ENCODE peak calls at places on chromosomes 1 and 21, in seven cellular contexts. C is activated T-helper 1 cell treated with anti-CD3 and anti-CD28 coated beads, Interleukin-2, amount 50 U/mL, for 16 hours; U is astrocyte of the hippocampus; J is activated naive CD4-positive, alpha-beta T cell; Q is activated CD4-positive, alpha-beta T cell treated with anti-CD3 and anti-CD28 coated beads, Interleukin-2, amount 50 U/mL, for 48 hours; O is heart left ventricle; K is A549. R is an unnamed sample.

GRCh38 chr1:202270871-202271326 is 70.8 kb downstream of the UBE2T start:
- DNase-seq in C (no peak), U (peak), J (no peak), Q (no peak), O (no peak), K (no peak), R (no peak)

GRCh38 chr1:92934395-92935378 is 26.6 kb downstream of the DIPK1A start:
- DNase-seq in C (no peak), U (peak), J (no peak), Q (no peak), O (peak), K (no peak), R (peak)

GRCh38 chr21:35989185-35989735 is 71.1 kb downstream of the SETD4 start:
- DNase-seq in C (no peak), U (peak), J (no peak), Q (no peak), O (no peak), K (no peak), R (no peak)

GRCh38 chr1:79422726-79423125 is 416.2 kb upstream of the ADGRL4 start:
- DNase-seq in C (no peak), U (no peak), J (no peak), Q (no peak), O (no peak), K (no peak), R (no peak)

GRCh38 chr1:214380418-214380817 is 99.5 kb downstream of the SMYD2 start:
- DNase-seq in C (no peak), U (peak), J (no peak), Q (no peak), O (no peak), K (no peak), R (no peak)

GRCh38 chr1:197561041-197561440 is 214.2 kb downstream of the DENND1B start:
- DNase-seq in C (no peak), U (no peak), J (no peak), Q (no peak), O (no peak), K (no peak), R (no peak)

GRCh38 chr1:16921391-16922185 is at the start of gene CROCC:
- DNase-seq in C (no peak), U (peak), J (peak), Q (peak), O (no peak), K (no peak), R (peak)

GRCh38 chr21:46515109-46515508 is 56.4 kb downstream of the DIP2A start:
- DNase-seq in C (no peak), U (peak), J (no peak), Q (no peak), O (peak), K (no peak), R (no peak)

GRCh38 chr1:203665986-203666385 is 39.4 kb downstream of the ATP2B4 start:
- DNase-seq in C (no peak), U (peak), J (no peak), Q (no peak), O (no peak), K (no peak), R (no peak)

GRCh38 chr1:119676571-119677206 is 28.6 kb upstream of the ZNF697 start:
- DNase-seq in C (no peak), U (no peak), J (no peak), Q (no peak), O (no peak), K (no peak), R (no peak)

GRCh38 chr1:33335020-33335419 is 14.1 kb upstream of the A3GALT2 start:
- DNase-seq in C (no peak), U (no peak), J (no peak), Q (no peak), O (no peak), K (no peak), R (no peak)

GRCh38 chr1:156641761-156642264 is at the start of gene BCAN:
- DNase-seq in C (no peak), U (peak), J (no peak), Q (no peak), O (no peak), K (no peak), R (no peak)

GRCh38 chr1:54309631-54310366 is 96.4 kb downstream of the SSBP3 start:
- DNase-seq in C (no peak), U (no peak), J (no peak), Q (no peak), O (no peak), K (no peak), R (no peak)

GRCh38 chr1:51247022-51247421 is 10.9 kb downstream of the RNF11 start:
- DNase-seq in C (no peak), U (no peak), J (no peak), Q (no peak), O (no peak), K (no peak), R (no peak)

GRCh38 chr1:25612421-25612820 is 4.2 kb upstream of the MAN1C1 start:
- DNase-seq in C (no peak), U (no peak), J (no peak), Q (no peak), O (no peak), K (no peak), R (no peak)

GRCh38 chr21:39082656-39083376 is 100.4 kb downstream of the PSMG1 start:
- DNase-seq in C (no peak), U (no peak), J (no peak), Q (no peak), O (no peak), K (no peak), R (no peak)

GRCh38 chr1:82400521-82400920 is 599.8 kb downstream of the ADGRL2 start:
- DNase-seq in C (no peak), U (no peak), J (no peak), Q (no peak), O (no peak), K (no peak), R (no peak)

GRCh38 chr1:6587261-6588005 is 7.6 kb downstream of the ZBTB48 start:
- DNase-seq in C (no peak), U (peak), J (no peak), Q (no peak), O (peak), K (no peak), R (no peak)

GRCh38 chr1:216210081-216210480 is 213.2 kb downstream of the USH2A start:
- DNase-seq in C (no peak), U (peak), J (no peak), Q (no peak), O (no peak), K (no peak), R (no peak)

GRCh38 chr1:236997882-236998281 is 6.4 kb downstream of the MT1HL1 start:
- DNase-seq in C (no peak), U (no peak), J (no peak), Q (no peak), O (peak), K (no peak), R (no peak)

GRCh38 chr1:216457356-216457755 is 34.1 kb upstream of the USH2A start:
- DNase-seq in C (no peak), U (peak), J (no peak), Q (no peak), O (no peak), K (no peak), R (peak)

GRCh38 chr1:6239950-6240768 is 3.8 kb upstream of the HES3 start:
- DNase-seq in C (no peak), U (no peak), J (no peak), Q (no peak), O (no peak), K (no peak), R (peak)

GRCh38 chr1:109160054-109160840 is 46.3 kb downstream of the ELAPOR1 start:
- DNase-seq in C (no peak), U (no peak), J (no peak), Q (no peak), O (no peak), K (no peak), R (no peak)

GRCh38 chr1:73537400-73537799 is 660.6 kb downstream of the LRRIQ3 start:
- DNase-seq in C (no peak), U (no peak), J (no peak), Q (no peak), O (no peak), K (no peak), R (no peak)

GRCh38 chr1:227728892-227729143 is 6.3 kb downstream of the JMJD4 start:
- DNase-seq in C (no peak), U (no peak), J (no peak), Q (no peak), O (no peak), K (no peak), R (no peak)

GRCh38 chr1:40478276-40478675 is 1.2 kb downstream of the ZFP69 start:
- DNase-seq in C (no peak), U (no peak), J (no peak), Q (no peak), O (no peak), K (no peak), R (peak)

GRCh38 chr1:176541663-176542062 is 78.7 kb downstream of the PAPPA2 start:
- DNase-seq in C (no peak), U (peak), J (no peak), Q (no peak), O (no peak), K (no peak), R (no peak)

GRCh38 chr1:43913051-43913501 is 20.5 kb upstream of the ARTN start:
- DNase-seq in C (no peak), U (no peak), J (no peak), Q (no peak), O (no peak), K (no peak), R (no peak)

GRCh38 chr1:186175588-186175987 is 199.5 kb downstream of the TPR start:
- DNase-seq in C (no peak), U (no peak), J (no peak), Q (no peak), O (no peak), K (no peak), R (no peak)

GRCh38 chr1:221279146-221279545 is 399.9 kb downstream of the HLX start:
- DNase-seq in C (no peak), U (no peak), J (no peak), Q (no peak), O (no peak), K (no peak), R (no peak)

GRCh38 chr1:31523012-31523411 is 53.3 kb upstream of the TINAGL1 start:
- DNase-seq in C (no peak), U (no peak), J (no peak), Q (no peak), O (no peak), K (no peak), R (peak)

GRCh38 chr1:17233675-17234074 is 15.2 kb upstream of the PADI3 start:
- DNase-seq in C (no peak), U (peak), J (no peak), Q (no peak), O (peak), K (peak), R (peak)

GRCh38 chr1:199089393-199090122 is 450.7 kb downstream of the PTPRC start:
- DNase-seq in C (no peak), U (no peak), J (no peak), Q (no peak), O (no peak), K (no peak), R (no peak)

GRCh38 chr1:38451541-38451993 is 405.0 kb upstream of the POU3F1 start:
- DNase-seq in C (no peak), U (peak), J (no peak), Q (no peak), O (no peak), K (no peak), R (peak)

GRCh38 chr1:183251959-183252450 is 65.9 kb downstream of the LAMC2 start:
- DNase-seq in C (no peak), U (no peak), J (no peak), Q (no peak), O (no peak), K (no peak), R (no peak)

GRCh38 chr1:118223426-118223825 is 38.4 kb upstream of the SPAG17 start:
- DNase-seq in C (no peak), U (no peak), J (no peak), Q (no peak), O (no peak), K (no peak), R (no peak)

GRCh38 chr1:32247983-32248889 is 1.2 kb downstream of the FAM167B start:
- DNase-seq in C (peak), U (peak), J (peak), Q (peak), O (peak), K (peak), R (peak)

GRCh38 chr21:28124541-28124940 is 868.1 kb downstream of the LTN1 start:
- DNase-seq in C (no peak), U (no peak), J (no peak), Q (no peak), O (no peak), K (no peak), R (no peak)

GRCh38 chr1:42953182-42954180 is 5.2 kb downstream of the SLC2A1 start:
- DNase-seq in C (no peak), U (peak), J (no peak), Q (no peak), O (no peak), K (peak), R (peak)

GRCh38 chr1:7232936-7233540 is 447.8 kb downstream of the CAMTA1 start:
- DNase-seq in C (no peak), U (no peak), J (no peak), Q (no peak), O (no peak), K (no peak), R (no peak)

R was measured in RPMI7951.